ENCODE peak calls at places on chromosomes 4 and X, in four cellular contexts. E is endodermal cell, V is tibial artery, K is foreskin keratinocyte. M is an unnamed sample.

GRCh38 chr4:41569957-41570356 is 32.0 kb downstream of the LIMCH1 start:
- DNase-seq in V (peak; percentile 66), E (no peak), K (no peak), M (no peak)

GRCh38 chr4:58411904-58412303 is 1301.7 kb upstream of the IGFBP7 start:
- DNase-seq in K (no peak), E (no peak), V (no peak), M (no peak)

GRCh38 chr4:24428850-24429249 is 155.5 kb downstream of the DHX15 start:
- DNase-seq in V (no peak), E (no peak), K (no peak), M (no peak)

GRCh38 chrX:102651242-102651967 is at the start of gene GPRASP1:
- DNase-seq in K (peak; percentile 4), V (peak; percentile 83), E (peak; percentile 83), M (no peak)

GRCh38 chrX:16745659-16746058 is 26.2 kb downstream of the SYAP1 start:
- DNase-seq in K (no peak), E (no peak), V (no peak), M (no peak)

GRCh38 chrX:15468036-15468435 is 25.1 kb downstream of the PIR start:
- DNase-seq in E (peak; percentile 46), K (peak; percentile 45), V (no peak), M (peak; percentile 84)

GRCh38 chr4:107153228-107153627 is 117.1 kb upstream of the DKK2 start:
- DNase-seq in E (peak; percentile 91), K (no peak), V (no peak), M (peak; percentile 19)

GRCh38 chr4:156255608-156256007 is 301.9 kb upstream of the CTSO start:
- DNase-seq in E (no peak), V (no peak), K (no peak), M (no peak)

GRCh38 chr4:2756691-2757350 is 685 bp upstream of the TNIP2 start:
- DNase-seq in K (no peak), V (peak; percentile 62), E (no peak), M (no peak)

GRCh38 chr4:7351014-7351413 is 83.7 kb downstream of the PSAPL1 start:
- DNase-seq in V (no peak), K (no peak), E (no peak), M (no peak)

GRCh38 chr4:38046735-38047487 is 86.7 kb downstream of the PTTG2 start:
- DNase-seq in E (peak; percentile 83), V (peak; percentile 65), K (no peak), M (peak; percentile 20)

GRCh38 chrX:71906133-71906532 is 4.5 kb upstream of the NHSL2 start:
- DNase-seq in V (no peak), E (no peak), K (no peak), M (no peak)

GRCh38 chrX:19513383-19513782 is 1.9 kb downstream of the MAP3K15 start:
- DNase-seq in K (peak; percentile 20), E (peak; percentile 51), V (no peak), M (peak; percentile 16)

GRCh38 chrX:119887721-119888425 is 7.8 kb upstream of the AKAP14 start:
- DNase-seq in E (peak; percentile 94), K (no peak), V (no peak), M (peak; percentile 56)

GRCh38 chrX:14497184-14497666 is 32.1 kb upstream of the GLRA2 start:
- DNase-seq in K (no peak), V (no peak), E (no peak), M (no peak)

GRCh38 chrX:137549846-137550534 is 15.9 kb upstream of the ZIC3 start:
- DNase-seq in E (peak; percentile 76), K (no peak), V (no peak), M (no peak)

GRCh38 chrX:57172544-57172943 is 35.3 kb upstream of the SPIN2A start:
- DNase-seq in K (no peak), E (no peak), V (no peak), M (no peak)

GRCh38 chr4:132334081-132334480 is 815.0 kb upstream of the PCDH10 start:
- DNase-seq in K (peak; percentile 51), E (no peak), V (no peak), M (peak; percentile 54)

GRCh38 chr4:42331914-42332368 is 65.3 kb upstream of the SHISA3 start:
- DNase-seq in K (no peak), E (no peak), V (no peak), M (peak; percentile 21)

GRCh38 chrX:113747274-113747973 is 836.5 kb upstream of the HTR2C start:
- DNase-seq in V (no peak), E (no peak), K (no peak), M (no peak)

GRCh38 chr4:27217261-27217769 is 356.7 kb downstream of the STIM2 start:
- DNase-seq in V (no peak), E (no peak), K (peak; percentile 97), M (peak; percentile 15)

GRCh38 chrX:39242187-39242586 is 440.9 kb downstream of the MID1IP1 start:
- DNase-seq in V (no peak), E (peak; percentile 73), K (peak; percentile 22), M (peak; percentile 38)

GRCh38 chrX:150774798-150775568 is 81.8 kb downstream of the MTMR1 start:
- DNase-seq in E (no peak), K (no peak), V (no peak), M (no peak)

GRCh38 chr4:160414516-160414915 is 1311.6 kb downstream of the RAPGEF2 start:
- DNase-seq in V (no peak), E (no peak), K (no peak), M (no peak)

GRCh38 chrX:68415289-68415688 is 18.0 kb downstream of the OPHN1 start:
- DNase-seq in E (no peak), V (no peak), K (no peak), M (no peak)

GRCh38 chrX:97547873-97548578 is 664.3 kb downstream of the RPA4 start:
- DNase-seq in V (no peak), E (no peak), K (peak; percentile 34), M (peak; percentile 25)

GRCh38 chr4:116016201-116016600 is 902.8 kb upstream of the NDST4 start:
- DNase-seq in E (no peak), V (no peak), K (peak; percentile 97), M (peak; percentile 98)

GRCh38 chr4:152094851-152095700 is 334.3 kb upstream of the GATB start:
- DNase-seq in E (no peak), K (peak; percentile 54), V (no peak), M (peak; percentile 52)

GRCh38 chrX:133668225-133668931 is 253.1 kb upstream of the GPC4 start:
- DNase-seq in V (no peak), K (peak; percentile 55), E (no peak), M (peak; percentile 67)
- TF ChIP-seq CTCF in V (no peak), K (no peak), E (no peak), M (no peak)

DNA sequence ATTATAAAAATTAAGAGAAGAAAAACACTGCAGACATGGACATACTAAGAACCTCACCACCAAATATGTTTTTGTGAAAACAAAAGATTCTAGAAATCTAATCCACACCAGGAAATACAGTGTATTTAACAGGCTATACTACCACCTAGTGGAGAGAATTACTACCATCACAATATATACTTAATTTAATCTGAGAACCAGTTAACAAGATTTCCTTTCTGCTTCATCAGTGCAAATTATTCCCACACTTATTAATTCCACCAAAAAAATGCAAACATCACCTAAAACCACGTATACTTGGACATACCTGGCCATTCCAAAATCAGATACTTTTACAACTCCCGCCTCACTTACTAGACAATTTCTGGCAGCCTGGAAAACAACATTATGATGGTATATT is 7.0 kb upstream of the TXK start:
- DNase-seq in E (no peak), V (no peak), K (peak; percentile 20), M (peak; percentile 50)
- TF ChIP-seq CTCF in E (peak; percentile 84), V (peak; percentile 58), K (peak; percentile 79), M (peak; percentile 28)

DNA sequence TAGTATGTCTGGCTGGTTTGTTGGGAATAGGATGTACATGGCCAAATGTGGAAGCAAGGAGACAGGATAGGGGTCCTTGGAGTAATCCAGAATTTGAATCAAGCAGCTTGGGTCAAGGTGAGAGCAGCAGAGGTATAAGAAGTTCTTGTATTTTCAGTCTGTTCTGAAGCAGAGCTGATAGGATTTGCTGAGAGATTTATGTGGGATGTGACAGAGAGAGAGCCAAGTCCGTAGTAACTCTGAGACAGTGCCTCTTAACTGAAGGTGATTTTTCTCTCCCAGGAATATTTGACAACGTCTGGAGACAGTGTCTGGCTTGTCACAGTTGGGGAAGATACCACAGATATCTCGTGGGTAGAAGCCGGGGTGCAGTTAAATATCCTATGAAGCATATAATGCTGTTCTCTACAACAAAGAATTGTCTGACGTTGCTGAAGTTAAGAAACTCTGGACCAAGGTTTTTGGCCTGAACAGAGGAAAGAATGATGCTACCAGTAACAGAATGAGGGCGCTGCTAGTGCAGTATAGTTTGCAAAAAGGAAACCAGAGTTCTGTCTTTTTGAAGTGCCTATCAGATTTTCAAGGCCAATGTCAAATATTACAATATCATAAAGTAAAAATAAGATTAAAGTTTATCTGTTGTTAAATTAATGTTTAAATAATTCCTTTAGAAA is 184.0 kb downstream of the ARHGAP24 start:
- DNase-seq in E (no peak), K (no peak), V (no peak), M (no peak)
- TF ChIP-seq CTCF in E (peak; percentile 39), K (peak; percentile 14), V (no peak), M (no peak)

DNA sequence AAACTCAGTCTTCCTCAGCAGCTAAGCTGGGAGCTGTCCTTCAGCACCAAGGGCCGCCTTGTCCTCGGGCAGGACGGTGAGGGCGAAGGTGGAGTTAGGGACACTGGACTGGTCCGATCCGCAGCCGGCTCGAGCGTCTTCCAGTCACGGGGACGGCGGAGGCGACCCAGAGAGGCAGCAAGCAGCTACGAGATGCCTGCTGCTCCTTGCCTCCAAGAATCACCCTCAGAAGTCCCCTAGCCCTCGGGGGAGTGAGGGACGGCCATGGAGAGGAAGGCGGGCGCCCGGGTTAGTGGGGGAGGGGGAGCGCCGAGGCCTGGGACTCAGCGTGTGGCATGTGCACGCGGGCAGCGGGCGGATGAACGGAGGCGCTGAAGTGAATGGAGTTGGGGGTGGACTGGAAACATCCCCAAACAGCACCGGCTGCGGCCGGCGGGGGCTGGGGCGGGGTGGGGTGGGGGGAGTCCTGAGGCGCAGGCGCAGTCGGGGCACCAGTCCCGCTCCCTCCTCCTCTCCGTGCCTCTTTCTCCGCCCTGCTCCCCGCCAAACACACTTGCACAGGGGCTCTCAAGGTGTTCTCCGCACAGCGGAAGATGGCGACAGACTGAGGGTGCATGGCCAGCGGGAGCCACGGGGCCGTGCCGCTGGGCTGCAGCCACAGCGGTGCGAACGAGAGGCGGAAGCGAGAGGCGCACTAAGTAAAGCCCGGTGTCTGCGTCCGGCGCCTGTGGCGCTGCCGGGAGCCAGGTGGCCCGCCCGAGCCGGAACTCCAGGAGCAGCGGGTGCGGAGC is at the start of gene NALF2:
- DNase-seq in V (no peak), K (peak; percentile 44), E (peak; percentile 93), M (peak; percentile 49)
- TF ChIP-seq CTCF in V (no peak), K (no peak), E (no peak), M (no peak)

GRCh38 chr4:97953171-97953570 is 190.1 kb downstream of the STPG2 start:
- DNase-seq in E (no peak), V (no peak), K (no peak), M (no peak)

GRCh38 chr4:97952763-97953162 is 190.5 kb downstream of the STPG2 start:
- DNase-seq in K (no peak), V (no peak), E (no peak), M (no peak)

GRCh38 chr4:97950836-97951235 is 192.4 kb downstream of the STPG2 start:
- DNase-seq in E (no peak), K (peak; percentile 36), V (no peak), M (peak; percentile 84)
- TF ChIP-seq CTCF in E (no peak), K (no peak), V (no peak), M (no peak)

GRCh38 chrX:31293409-31293808 is 221.6 kb upstream of the FTHL17 start:
- DNase-seq in V (no peak), E (no peak), K (no peak), M (no peak)
- TF ChIP-seq CTCF in V (no peak), E (peak; percentile 42), K (peak; percentile 53), M (peak; percentile 30)